ENCODE peak calls at places on chromosomes 7 and 10, in seven cellular contexts. E, O, G, Y, D, R and M are unnamed samples.

GRCh38 chr7:95772298-95772770 is at the start of gene DYNC1I1:
- DNase-seq in D (peak), G (peak), O (peak), E (peak), Y (peak), R (no peak), M (peak)

GRCh38 chr10:12262278-12262981 is 66.4 kb downstream of the CDC123 start:
- DNase-seq in D (peak), R (no peak), O (no peak), E (no peak), Y (no peak), G (no peak), M (no peak)

GRCh38 chr10:28939352-28940157 is 262.2 kb downstream of the BAMBI start:
- DNase-seq in D (no peak), R (no peak), O (no peak), Y (peak), E (peak), G (peak), M (no peak)

GRCh38 chr10:58637372-58637771 is 124.7 kb downstream of the BICC1 start:
- DNase-seq in E (no peak), R (no peak), O (no peak), Y (no peak), G (no peak), D (peak), M (no peak)

GRCh38 chr7:130882396-130882795 is 148.4 kb upstream of the KLF14 start:
- DNase-seq in Y (no peak), E (no peak), R (no peak), G (no peak), D (no peak), O (no peak), M (no peak)

GRCh38 chr7:26367219-26367711 is 75.6 kb downstream of the SNX10 start:
- DNase-seq in Y (no peak), R (no peak), D (no peak), O (no peak), G (no peak), E (no peak), M (no peak)

GRCh38 chr7:14748461-14748860 is 154.1 kb downstream of the DGKB start:
- DNase-seq in R (no peak), D (peak), G (peak), O (no peak), E (no peak), Y (no peak), M (no peak)

GRCh38 chr10:15842493-15843169 is 17.7 kb downstream of the MINDY3 start:
- DNase-seq in R (no peak), O (no peak), Y (no peak), E (no peak), G (no peak), D (no peak), M (no peak)

GRCh38 chr10:123549761-123550454 is 116.2 kb upstream of the GPR26 start:
- DNase-seq in O (no peak), R (no peak), Y (no peak), E (no peak), D (no peak), G (no peak), M (no peak)

GRCh38 chr7:135976312-135977019 is 693 bp downstream of the MTPN start:
- DNase-seq in E (peak), G (peak), D (no peak), O (peak), R (peak), Y (peak), M (no peak)

GRCh38 chr10:42475168-42476098 is 162.9 kb downstream of the ZNF33B start:
- DNase-seq in O (no peak), Y (peak), D (peak), E (peak), G (peak), R (no peak), M (no peak)

GRCh38 chr7:1015631-1016121 is 28.7 kb upstream of the GPR146 start:
- DNase-seq in Y (no peak), D (no peak), G (no peak), O (no peak), R (no peak), E (no peak), M (no peak)